ENCODE peak calls at places on chromosome 22, in ten cellular contexts. Y is heart left ventricle, A is PC-9, R is PC-3, S is suprapubic skin, W is right atrium auricular region, B is IMR-90, Z is heart right ventricle, U is body of pancreas, G is Karpas-422. H is an unnamed sample. For H3K9me3, the result is how much of the 10 kb centered on the place peaks cover.

GRCh38 chr22:44822479-44822878 is 70.1 kb downstream of the ARHGAP8 start:
- DNase-seq in Y (no peak), A (no peak), R (no peak), S (no peak), W (no peak), B (no peak), Z (no peak), U (no peak), G (no peak), H (no peak)

GRCh38 chr22:31626427-31627150 is 35.4 kb downstream of the PISD start:
- DNase-seq in Y (no peak), A (no peak), R (no peak), S (no peak), W (no peak), B (no peak), Z (no peak), U (no peak), G (no peak), H (no peak)

GRCh38 chr22:36741204-36741793 is 34.6 kb downstream of the IFT27 start:
- DNase-seq in Y (no peak), A (no peak), R (no peak), S (no peak), W (no peak), B (no peak), Z (no peak), U (no peak), G (peak), H (no peak)

GRCh38 chr22:45911601-45912271 is 65.2 kb downstream of the WNT7B start:
- DNase-seq in Y (peak), A (peak), R (peak), S (no peak), W (no peak), B (no peak), Z (peak), U (peak), G (no peak), H (peak)

GRCh38 chr22:25700996-25701815 is 40.8 kb upstream of the MYO18B start:
- DNase-seq in Y (peak), A (no peak), R (no peak), S (no peak), W (no peak), B (peak), Z (peak), U (peak), G (no peak), H (no peak)

GRCh38 chr22:37269930-37270678 is 12.2 kb upstream of the CYTH4 start:
- DNase-seq in Y (no peak), A (no peak), R (no peak), S (no peak), W (no peak), B (no peak), Z (no peak), U (peak), G (peak), H (peak)

GRCh38 chr22:36285017-36285416 is 32.1 kb downstream of the APOL1 start:
- DNase-seq in Y (peak), A (no peak), R (no peak), S (no peak), W (no peak), B (no peak), Z (no peak), U (no peak), G (no peak), H (no peak)

GRCh38 chr22:28283025-28283654 is 364.1 kb upstream of the PITPNB start:
- DNase-seq in Y (no peak), A (no peak), R (no peak), S (no peak), W (no peak), B (peak), Z (peak), U (no peak), G (no peak), H (no peak)

GRCh38 chr22:50730941-50731661 is 6.9 kb upstream of the ACR start:
- DNase-seq in Y (no peak), A (no peak), R (no peak), S (peak), W (no peak), B (no peak), Z (peak), U (no peak), G (no peak), H (peak)

GRCh38 chr22:45996241-45997076 is 19.5 kb upstream of the WNT7B start:
- DNase-seq in Y (peak), A (no peak), R (no peak), S (peak), W (peak), B (peak), Z (peak), U (peak), G (no peak), H (peak)

GRCh38 chr22:32717337-32718240 is 83.9 kb upstream of the TIMP3 start:
- DNase-seq in Y (peak), A (no peak), R (no peak), S (no peak), W (no peak), B (peak), Z (peak), U (no peak), G (no peak), H (no peak)

GRCh38 chr22:39343259-39344045 is 6.3 kb upstream of the SYNGR1 start:
- DNase-seq in Y (peak), A (peak), R (peak), S (no peak), W (no peak), B (peak), Z (peak), U (peak), G (peak), H (peak)

GRCh38 chr22:39142088-39142667 is 10.3 kb downstream of the CBX7 start:
- DNase-seq in Y (no peak), A (no peak), R (no peak), S (no peak), W (no peak), B (no peak), Z (no peak), U (no peak), G (no peak), H (no peak)

GRCh38 chr22:26635117-26635516 is 13.4 kb downstream of the CRYBA4 start:
- DNase-seq in Y (no peak), A (no peak), R (no peak), S (no peak), W (no peak), B (no peak), Z (no peak), U (no peak), G (no peak), H (no peak)

GRCh38 chr22:44458044-44459020 is 39.7 kb downstream of the RTL6 start:
- DNase-seq in Y (no peak), A (peak), R (no peak), S (no peak), W (peak), B (no peak), Z (no peak), U (no peak), G (no peak), H (no peak)

GRCh38 chr22:29309332-29310064 is 3.0 kb downstream of the GAS2L1 start:
- DNase-seq in Y (peak), A (no peak), R (peak), S (peak), W (no peak), B (no peak), Z (peak), U (peak), G (no peak), H (peak)

GRCh38 chr22:45239378-45240136 is 1.1 kb downstream of the KIAA0930 start:
- DNase-seq in Y (no peak), A (no peak), R (no peak), S (no peak), W (no peak), B (no peak), Z (no peak), U (no peak), G (peak), H (peak)

GRCh38 chr22:29727248-29727551 is 7.4 kb downstream of the CABP7 start:
- DNase-seq in Y (peak), A (no peak), R (no peak), S (no peak), W (no peak), B (peak), Z (no peak), U (peak), G (peak), H (peak)

GRCh38 chr22:30982501-30982900 is 13.4 kb downstream of the TUG1 start:
- DNase-seq in Y (no peak), A (no peak), R (no peak), S (no peak), W (no peak), B (no peak), Z (no peak), U (no peak), G (no peak), H (no peak)

GRCh38 chr22:26570126-26570525 is 19.8 kb downstream of the TPST2 start:
- DNase-seq in Y (peak), A (no peak), R (no peak), S (no peak), W (no peak), B (no peak), Z (no peak), U (no peak), G (no peak), H (no peak)

GRCh38 chr22:32723632-32724031 is 77.9 kb upstream of the TIMP3 start:
- DNase-seq in Y (peak), A (no peak), R (no peak), S (no peak), W (peak), B (peak), Z (peak), U (peak), G (peak), H (peak)

GRCh38 chr22:18076060-18076497 is 1.7 kb upstream of the PEX26 start:
- DNase-seq in Y (peak), A (peak), R (peak), S (no peak), W (peak), B (peak), Z (peak), U (peak), G (peak), H (peak)

GRCh38 chr22:46054091-46054877 is 77.3 kb upstream of the WNT7B start:
- DNase-seq in Y (peak), A (no peak), R (peak), S (peak), W (no peak), B (peak), Z (peak), U (peak), G (peak), H (peak)

GRCh38 chr22:50641696-50642607 is 14.0 kb upstream of the ARSA start:
- DNase-seq in Y (peak), A (no peak), R (no peak), S (no peak), W (no peak), B (peak), Z (peak), U (no peak), G (peak), H (peak)

GRCh38 chr22:25494774-25495173 is 69.7 kb upstream of the GRK3 start:
- DNase-seq in Y (no peak), A (no peak), R (no peak), S (no peak), W (no peak), B (no peak), Z (no peak), U (no peak), G (no peak), H (no peak)

GRCh38 chr22:32746715-32747114 is 54.8 kb upstream of the TIMP3 start:
- DNase-seq in Y (peak), A (peak), R (no peak), S (no peak), W (no peak), B (no peak), Z (peak), U (no peak), G (no peak), H (no peak)

GRCh38 chr22:19889951-19890350 is 35.3 kb upstream of the GNB1L start:
- DNase-seq in Y (no peak), A (no peak), R (no peak), S (peak), W (no peak), B (no peak), Z (no peak), U (no peak), G (no peak), H (no peak)

GRCh38 chr22:34902335-34902734 is 163.6 kb upstream of the ISX start:
- DNase-seq in Y (no peak), A (no peak), R (no peak), S (no peak), W (no peak), B (no peak), Z (no peak), U (no peak), G (no peak), H (no peak)

GRCh38 chr22:44366372-44367310 is 53.9 kb upstream of the SHISAL1 start:
- DNase-seq in Y (peak), A (no peak), R (no peak), S (peak), W (no peak), B (peak), Z (peak), U (no peak), G (no peak), H (peak)

GRCh38 chr22:43001271-43002197 is 13.4 kb downstream of the PACSIN2 start:
- DNase-seq in Y (no peak), A (no peak), R (no peak), S (no peak), W (no peak), B (no peak), Z (no peak), U (no peak), G (no peak), H (peak)

GRCh38 chr22:20566420-20567260 is 59.2 kb downstream of the MED15 start:
- DNase-seq in Y (peak), A (peak), R (peak), S (peak), W (no peak), B (peak), Z (no peak), U (peak), G (no peak), H (no peak)

GRCh38 chr22:45602824-45603301 is 68.8 kb upstream of the ATXN10 start:
- DNase-seq in Y (no peak), A (peak), R (no peak), S (no peak), W (no peak), B (no peak), Z (no peak), U (no peak), G (peak), H (peak)

GRCh38 chr22:45722006-45722405 is 50.4 kb downstream of the ATXN10 start:
- DNase-seq in Y (no peak), A (no peak), R (no peak), S (no peak), W (no peak), B (no peak), Z (no peak), U (no peak), G (no peak), H (no peak)

GRCh38 chr22:37230673-37231405 is 13.2 kb downstream of the RAC2 start:
- DNase-seq in Y (no peak), A (no peak), R (no peak), S (no peak), W (no peak), B (no peak), Z (no peak), U (peak), G (peak), H (peak)

GRCh38 chr22:41366323-41367014 is 15.3 kb upstream of the TEF start:
- DNase-seq in Y (no peak), A (peak), R (no peak), S (peak), W (peak), B (no peak), Z (no peak), U (no peak), G (no peak), H (no peak)

GRCh38 chr22:47817380-47817779 is 1054.9 kb downstream of the TBC1D22A start:
- DNase-seq in Y (no peak), A (no peak), R (no peak), S (no peak), W (no peak), B (no peak), Z (no peak), U (no peak), G (no peak), H (no peak)
- H3K9me3 ChIP-seq in Y (under half), A (under half), R (under half), S (under half), W (under half), B (under half), Z (under half), U (under half), G (under half), H (under half)

GRCh38 chr22:49620666-49621065 is 207.0 kb downstream of the BRD1 start:
- DNase-seq in Y (no peak), A (no peak), R (no peak), S (no peak), W (no peak), B (no peak), Z (no peak), U (no peak), G (no peak), H (peak)
- H3K9me3 ChIP-seq in Y (under half), A (under half), R (under half), S (under half), W (under half), B (half or more), Z (under half), U (under half), G (under half), H (under half)

DNA sequence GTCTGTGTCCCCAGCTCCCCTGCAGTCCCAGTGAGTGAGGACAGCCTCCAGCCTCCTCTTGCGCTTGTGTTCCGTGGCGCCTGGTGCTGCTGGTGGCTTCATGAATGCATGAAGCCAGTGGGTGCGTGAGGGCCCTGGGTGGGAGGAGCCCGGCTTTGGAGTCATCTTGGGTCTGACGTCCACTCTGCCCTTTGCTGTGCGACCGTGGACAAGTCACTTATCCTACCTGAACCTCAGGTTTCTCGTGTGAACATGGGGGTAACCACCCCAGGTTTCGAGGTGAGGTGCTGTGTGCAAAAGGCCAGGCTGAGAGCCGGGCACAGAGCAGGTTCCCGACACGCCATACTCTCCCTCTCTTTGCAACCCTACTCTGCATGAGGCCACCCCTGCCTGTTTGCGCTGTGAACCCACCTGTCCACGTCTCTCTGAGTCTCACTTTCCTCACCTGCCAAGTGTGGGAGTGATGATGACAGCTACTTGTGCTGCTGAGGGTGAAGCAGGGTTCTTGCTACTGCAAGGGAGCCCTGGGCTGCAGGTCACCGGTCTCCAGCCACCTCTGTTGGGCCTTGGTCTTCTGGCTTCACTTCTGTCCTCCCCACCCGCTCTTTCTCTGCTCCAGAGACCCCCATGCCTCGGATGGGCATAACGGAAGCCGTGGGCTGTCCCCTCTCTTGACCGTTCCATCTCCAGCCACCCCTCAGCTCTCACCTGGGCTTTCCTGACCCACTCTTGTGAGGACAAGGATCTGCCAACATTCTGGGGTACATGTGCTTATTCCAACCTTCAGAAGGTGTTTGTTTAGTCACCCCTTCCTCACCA is 537.6 kb downstream of the TBC1D22A start:
- DNase-seq in Y (no peak), A (no peak), R (no peak), S (no peak), W (peak), B (no peak), Z (no peak), U (no peak), G (no peak), H (no peak)
- H3K9me3 ChIP-seq in Y (under half), A (under half), R (under half), S (under half), W (under half), B (under half), Z (under half), U (under half), G (under half), H (under half)

DNA sequence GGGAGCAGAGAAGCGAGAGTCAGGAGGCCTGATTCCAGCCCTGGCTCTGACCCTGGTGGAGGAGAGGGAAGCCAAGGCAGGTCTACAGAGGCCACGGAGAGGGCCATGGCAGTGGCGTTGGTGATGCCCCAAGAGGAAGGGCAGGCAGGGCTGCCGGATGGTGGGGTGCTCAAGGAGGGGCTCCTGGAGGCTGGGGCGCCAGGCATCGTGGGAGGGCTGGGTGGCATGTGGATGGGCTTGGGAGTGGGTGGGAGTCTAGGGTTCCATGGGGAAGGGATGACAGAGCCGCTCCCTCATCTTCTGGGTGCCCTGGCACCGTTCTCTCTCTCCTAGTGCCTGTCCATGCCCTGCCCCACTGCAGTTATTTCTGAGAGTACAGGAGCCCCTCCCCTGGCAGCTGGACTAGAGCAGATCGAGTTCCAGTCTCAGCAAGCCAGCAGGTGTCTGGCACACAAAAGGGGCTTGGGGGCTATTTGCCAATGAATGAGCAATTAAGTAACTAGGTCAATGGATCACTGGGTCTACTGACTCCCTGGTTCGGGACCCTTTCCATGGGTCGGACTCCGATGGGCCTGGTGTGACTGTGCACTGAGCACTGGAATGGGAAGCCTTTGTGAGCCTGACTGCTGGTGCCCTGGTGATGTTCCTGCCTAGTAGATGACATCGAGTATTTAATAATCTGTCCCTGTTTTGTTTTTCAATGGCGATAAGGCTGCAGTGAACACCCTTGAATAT is 570.0 kb downstream of the TBC1D22A start:
- DNase-seq in Y (no peak), A (no peak), R (no peak), S (no peak), W (peak), B (no peak), Z (no peak), U (no peak), G (no peak), H (no peak)
- H3K9me3 ChIP-seq in Y (under half), A (under half), R (under half), S (under half), W (under half), B (under half), Z (under half), U (under half), G (under half), H (under half)

GRCh38 chr22:24141586-24141985 is 39.7 kb upstream of the SUSD2 start:
- DNase-seq in Y (no peak), A (peak), R (peak), S (no peak), W (no peak), B (peak), Z (no peak), U (no peak), G (no peak), H (no peak)

GRCh38 chr22:24142241-24142640 is 39.0 kb upstream of the SUSD2 start:
- DNase-seq in Y (no peak), A (no peak), R (peak), S (no peak), W (no peak), B (no peak), Z (no peak), U (no peak), G (no peak), H (no peak)

GRCh38 chr22:24142831-24143230 is 38.5 kb upstream of the SUSD2 start:
- DNase-seq in Y (no peak), A (no peak), R (no peak), S (no peak), W (no peak), B (no peak), Z (no peak), U (no peak), G (no peak), H (no peak)

GRCh38 chr22:24138649-24139420 is 42.5 kb upstream of the SUSD2 start:
- DNase-seq in Y (no peak), A (peak), R (no peak), S (no peak), W (no peak), B (no peak), Z (no peak), U (no peak), G (no peak), H (no peak)

GRCh38 chr22:24140357-24140756 is 40.9 kb upstream of the SUSD2 start:
- DNase-seq in Y (no peak), A (no peak), R (no peak), S (no peak), W (no peak), B (peak), Z (no peak), U (no peak), G (no peak), H (peak)
- H3K9me3 ChIP-seq in Y (under half), A (under half), R (under half), S (under half), W (under half), B (under half), Z (under half), U (under half), G (under half), H (under half)

GRCh38 chr22:48346311-48346710 is 1481.4 kb downstream of the BRD1 start:
- DNase-seq in Y (no peak), A (no peak), R (no peak), S (no peak), W (no peak), B (no peak), Z (no peak), U (no peak), G (no peak), H (no peak)

GRCh38 chr22:48347311-48347710 is 1480.4 kb downstream of the BRD1 start:
- DNase-seq in Y (no peak), A (no peak), R (no peak), S (no peak), W (no peak), B (no peak), Z (no peak), U (no peak), G (no peak), H (no peak)

GRCh38 chr22:48346911-48347310 is 1480.8 kb downstream of the BRD1 start:
- DNase-seq in Y (no peak), A (no peak), R (no peak), S (no peak), W (no peak), B (no peak), Z (no peak), U (no peak), G (no peak), H (no peak)

GRCh38 chr22:48343461-48343860 is 1484.2 kb downstream of the BRD1 start:
- DNase-seq in Y (no peak), A (no peak), R (no peak), S (no peak), W (no peak), B (no peak), Z (no peak), U (no peak), G (no peak), H (no peak)

GRCh38 chr22:48345631-48346030 is 1482.0 kb downstream of the BRD1 start:
- DNase-seq in Y (no peak), A (no peak), R (no peak), S (no peak), W (no peak), B (no peak), Z (no peak), U (no peak), G (no peak), H (no peak)
- H3K9me3 ChIP-seq in Y (under half), A (under half), R (under half), S (under half), W (under half), B (under half), Z (under half), U (under half), G (under half), H (under half)